ENCODE peak calls at places on chromosome 9, in seven cellular contexts. E is GM20000; T is ovary; L is CD4-positive, alpha-beta T cell; B is AG09319; C is AG10803; W is uterus. I is an unnamed sample.

GRCh38 chr9:35864695-35865255 is 5.4 kb downstream of the OR13J1 start:
- DNase-seq in L (no peak), B (no peak), C (no peak), T (no peak), E (no peak), W (no peak), I (no peak)

GRCh38 chr9:126861707-126862460 is 1.4 kb downstream of the ZBTB34 start:
- DNase-seq in B (no peak), W (no peak), L (no peak), E (no peak), C (peak), T (no peak), I (no peak)

GRCh38 chr9:116101516-116101915 is 52.1 kb upstream of the PAPPA start:
- DNase-seq in W (no peak), E (no peak), T (no peak), L (no peak), B (no peak), C (peak), I (no peak)

GRCh38 chr9:107751522-107752235 is 262.1 kb upstream of the KLF4 start:
- DNase-seq in L (no peak), W (no peak), E (peak), C (peak), T (peak), B (peak), I (no peak)

GRCh38 chr9:100352201-100352726 is 478 bp downstream of the TEX10 start:
- DNase-seq in W (peak), T (no peak), C (peak), E (peak), L (no peak), B (no peak), I (peak)

GRCh38 chr9:126157409-126157808 is 169.2 kb upstream of the MVB12B start:
- DNase-seq in T (no peak), B (no peak), C (no peak), W (no peak), E (no peak), L (no peak), I (no peak)

GRCh38 chr9:79224672-79225433 is 346.9 kb upstream of the TLE4 start:
- DNase-seq in T (no peak), L (no peak), W (no peak), C (peak), B (peak), E (no peak), I (no peak)

GRCh38 chr9:132578367-132578932 is 4.0 kb upstream of the BARHL1 start:
- DNase-seq in B (no peak), L (no peak), T (no peak), W (no peak), C (no peak), E (no peak), I (no peak)

GRCh38 chr9:94719878-94720277 is 6.6 kb upstream of the AOPEP start:
- DNase-seq in B (no peak), T (no peak), C (no peak), E (no peak), L (no peak), W (no peak), I (no peak)

GRCh38 chr9:125747053-125747764 is at the start of gene PBX3:
- DNase-seq in C (peak), L (peak), B (no peak), E (peak), T (peak), W (peak), I (no peak)

GRCh38 chr9:131582466-131583341 is 37.4 kb downstream of the PRRT1B start:
- DNase-seq in W (no peak), B (no peak), L (no peak), C (no peak), T (no peak), E (no peak), I (no peak)

GRCh38 chr9:109020581-109020980 is 7.3 kb upstream of the CTNNAL1 start:
- DNase-seq in B (no peak), C (no peak), E (no peak), W (no peak), T (no peak), L (no peak), I (no peak)

GRCh38 chr9:117046666-117047327 is 359.7 kb downstream of the TRIM32 start:
- DNase-seq in C (no peak), B (no peak), T (no peak), E (peak), L (no peak), W (no peak), I (no peak)

GRCh38 chr9:129145316-129145715 is 32.7 kb downstream of the IER5L start:
- DNase-seq in B (no peak), T (peak), E (no peak), C (no peak), L (no peak), W (no peak), I (no peak)

GRCh38 chr9:3337515-3337914 is 188.3 kb downstream of the RFX3 start:
- DNase-seq in B (peak), T (no peak), E (no peak), W (no peak), C (peak), L (no peak), I (no peak)

GRCh38 chr9:138006576-138007233 is 129.1 kb downstream of the CACNA1B start:
- DNase-seq in T (no peak), C (no peak), L (no peak), B (no peak), E (no peak), W (no peak), I (no peak)

GRCh38 chr9:128683340-128684064 is 5.5 kb upstream of the SET start:
- DNase-seq in T (peak), L (no peak), W (peak), C (peak), B (no peak), E (peak), I (no peak)

GRCh38 chr9:70297141-70297540 is 38.4 kb downstream of the SMC5 start:
- DNase-seq in E (no peak), L (no peak), T (no peak), B (no peak), W (no peak), C (peak), I (no peak)

GRCh38 chr9:36018755-36019720 is 17.7 kb upstream of the RECK start:
- DNase-seq in T (no peak), L (no peak), W (no peak), B (no peak), C (peak), E (no peak), I (no peak)

GRCh38 chr9:120532475-120532874 is 47.5 kb downstream of the CDK5RAP2 start:
- DNase-seq in E (no peak), C (peak), T (no peak), B (peak), W (no peak), L (no peak), I (no peak)

GRCh38 chr9:134712922-134713321 is 71.3 kb downstream of the COL5A1 start:
- DNase-seq in T (no peak), E (no peak), C (no peak), B (no peak), W (no peak), L (no peak), I (no peak)

GRCh38 chr9:26856413-26857032 is 36.1 kb downstream of the CAAP1 start:
- DNase-seq in E (peak), B (no peak), C (peak), W (no peak), T (no peak), L (no peak), I (no peak)

GRCh38 chr9:127877566-127877998 is at the start of gene AK1:
- DNase-seq in W (peak), T (peak), C (peak), E (no peak), L (no peak), B (no peak), I (no peak)

GRCh38 chr9:115042781-115043509 is 75.0 kb downstream of the TNC start:
- DNase-seq in B (no peak), E (peak), T (no peak), L (no peak), C (peak), W (no peak), I (no peak)

DNA sequence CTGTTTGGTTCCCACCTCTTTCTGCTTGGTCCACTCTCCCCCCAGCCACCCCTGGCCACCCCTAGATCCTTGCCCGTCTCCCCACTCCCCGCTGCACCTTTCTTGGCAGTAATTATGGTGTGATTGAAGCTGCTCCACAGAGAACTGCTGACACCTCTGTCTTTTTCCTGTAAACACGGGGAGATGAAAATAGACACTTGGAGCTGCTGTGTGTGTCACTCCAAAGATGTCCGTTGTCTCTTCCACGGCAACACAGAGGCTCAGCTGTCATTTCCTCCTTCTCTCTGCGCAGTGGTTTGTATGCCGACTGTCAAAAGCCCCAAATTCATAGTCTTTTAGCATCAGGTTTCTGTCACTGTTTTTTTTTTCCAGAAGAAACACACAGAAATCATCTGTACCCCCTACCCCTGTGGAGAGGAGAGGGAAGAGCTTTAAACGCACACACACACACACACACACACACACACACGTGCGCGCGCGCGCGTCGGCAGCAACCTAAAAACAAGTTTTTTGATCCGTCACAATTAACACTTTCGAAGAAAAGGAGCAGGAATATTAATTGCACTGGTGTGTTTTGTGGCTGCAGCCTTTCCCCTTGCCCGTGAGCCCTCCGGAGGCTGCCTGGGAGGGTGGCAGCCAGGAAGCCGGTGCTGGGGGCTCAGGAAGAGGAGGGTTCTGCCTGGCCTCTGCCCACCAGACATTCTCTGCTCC is 39.8 kb downstream of the ASS1 start:
- DNase-seq in W (no peak), L (no peak), T (no peak), E (no peak), B (no peak), C (no peak), I (no peak)
- TF ChIP-seq CTCF in W (no peak), L (no peak), T (no peak), E (no peak), B (no peak), C (no peak), I (no peak)

DNA sequence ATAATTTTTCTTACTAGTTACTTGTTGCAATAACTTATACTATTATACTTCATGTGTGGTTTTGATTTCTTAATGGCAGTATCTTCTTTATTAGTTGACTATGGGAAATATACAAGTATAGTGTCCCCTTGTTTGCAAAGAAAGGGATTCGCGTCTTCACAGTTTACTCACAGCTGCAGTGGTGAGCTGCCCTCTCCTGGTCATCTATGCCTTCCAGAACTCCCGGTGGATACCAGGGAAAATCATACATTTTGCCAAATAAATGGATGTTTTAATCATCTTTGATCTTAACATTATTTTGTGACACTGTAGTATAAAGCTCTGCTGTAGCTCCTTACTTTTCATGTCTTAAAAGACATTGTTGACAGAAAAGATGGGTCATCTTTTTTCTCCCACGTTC is 142.0 kb downstream of the ZCCHC7 start:
- DNase-seq in E (no peak), B (no peak), W (no peak), C (peak), T (no peak), L (no peak), I (no peak)
- TF ChIP-seq CTCF in E (peak), B (peak), W (no peak), C (peak), T (no peak), L (peak), I (no peak)

GRCh38 chr9:5448016-5448415 is 2.3 kb upstream of the CD274 start:
- DNase-seq in C (no peak), T (no peak), L (no peak), W (no peak), E (no peak), B (no peak), I (no peak)

GRCh38 chr9:5443845-5444244 is 6.1 kb upstream of the PLGRKT start:
- DNase-seq in T (no peak), E (no peak), B (no peak), C (no peak), W (no peak), L (no peak), I (no peak)

GRCh38 chr9:5447337-5447736 is 3.0 kb upstream of the CD274 start:
- DNase-seq in B (no peak), E (no peak), C (no peak), W (no peak), T (no peak), L (no peak), I (no peak)

GRCh38 chr9:5448461-5448860 is 1.9 kb upstream of the CD274 start:
- DNase-seq in C (no peak), B (no peak), W (no peak), L (no peak), T (no peak), E (no peak), I (no peak)

GRCh38 chr9:5446451-5447236 is 3.7 kb upstream of the CD274 start:
- DNase-seq in B (no peak), L (no peak), E (no peak), W (no peak), T (no peak), C (no peak), I (no peak)
- TF ChIP-seq CTCF in B (no peak), L (no peak), E (no peak), W (no peak), T (no peak), C (no peak), I (no peak)

GRCh38 chr9:101702257-101702656 is 36.2 kb downstream of the GRIN3A start:
- DNase-seq in E (no peak), T (no peak), C (no peak), W (no peak), L (no peak), B (no peak), I (no peak)

GRCh38 chr9:101707708-101708107 is 30.7 kb downstream of the GRIN3A start:
- DNase-seq in W (no peak), L (no peak), B (no peak), E (no peak), C (no peak), T (no peak), I (no peak)

GRCh38 chr9:101706929-101707328 is 31.5 kb downstream of the GRIN3A start:
- DNase-seq in E (no peak), L (no peak), C (no peak), T (no peak), B (no peak), W (no peak), I (no peak)

GRCh38 chr9:101706261-101706798 is 32.1 kb downstream of the GRIN3A start:
- DNase-seq in W (no peak), L (no peak), B (no peak), C (no peak), T (no peak), E (no peak), I (no peak)

DNA sequence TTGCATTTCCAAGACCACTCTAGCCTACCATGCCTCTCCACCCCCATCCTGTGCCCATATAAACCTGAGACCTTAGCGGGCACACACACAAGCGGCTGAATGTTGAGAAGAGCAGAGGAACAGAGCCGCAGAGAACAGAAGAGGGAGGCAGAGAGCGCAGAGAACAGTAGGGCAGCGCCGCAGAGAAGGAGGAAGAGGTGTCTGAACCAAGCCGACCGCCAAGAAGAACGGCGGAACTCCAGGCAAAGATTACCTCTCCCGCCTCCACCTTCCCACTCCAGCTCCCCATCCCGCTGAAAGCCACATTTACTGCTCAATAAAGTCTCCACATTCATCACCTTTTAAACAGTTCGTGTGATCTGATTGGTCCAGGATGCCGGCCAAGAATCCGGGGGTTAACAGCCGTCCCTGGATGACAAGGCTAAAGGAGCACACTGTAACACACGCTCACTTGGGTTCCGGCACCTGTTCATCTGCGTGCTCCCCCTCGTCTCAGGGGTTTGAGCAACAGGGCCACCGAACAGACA is 33.2 kb downstream of the GRIN3A start:
- DNase-seq in T (no peak), E (no peak), C (peak), L (no peak), W (no peak), B (no peak), I (no peak)
- TF ChIP-seq CTCF in T (no peak), E (no peak), C (peak), L (peak), W (no peak), B (peak), I (no peak)

GRCh38 chr9:90659626-90660364 is 17.2 kb upstream of the DIRAS2 start:
- DNase-seq in W (no peak), C (peak), B (no peak), E (no peak), T (no peak), L (no peak), I (no peak)

DNA sequence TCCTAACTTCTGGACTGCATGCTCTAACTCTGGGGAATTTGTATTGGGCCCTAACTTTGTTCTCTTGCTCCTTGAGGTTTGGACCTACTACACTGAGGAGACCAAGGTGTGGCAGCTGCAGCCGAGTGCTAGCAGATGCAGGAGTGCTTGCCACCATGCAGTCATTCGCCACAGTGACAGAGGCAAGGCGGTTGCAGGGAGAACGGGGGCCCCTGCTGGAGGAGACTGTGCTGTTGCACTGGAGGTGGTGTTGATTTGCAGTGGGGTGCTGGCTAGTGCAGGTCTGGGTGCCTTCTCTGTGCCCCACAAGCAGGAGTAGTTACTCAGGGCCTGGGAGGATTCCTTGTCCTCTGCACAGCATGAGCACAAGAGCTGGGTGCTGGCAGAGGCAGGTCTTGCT is 22.4 kb upstream of the DIRAS2 start:
- DNase-seq in C (no peak), B (no peak), W (no peak), T (no peak), L (no peak), E (no peak), I (no peak)
- TF ChIP-seq CTCF in C (no peak), B (no peak), W (no peak), T (no peak), L (no peak), E (no peak), I (no peak)

I was measured in omental fat pad.